ENCODE peak calls at places on chromosomes 11 and 22, in seven cellular contexts. B, F, W, M, S, N and E are unnamed samples.

GRCh38 chr22:48591286-48592065 is 1236.2 kb downstream of the BRD1 start:
- DNase-seq in B (no peak), F (no peak), W (no peak), M (no peak), S (no peak), N (no peak), E (no peak)

GRCh38 chr11:72647882-72648281 is 26.3 kb downstream of the PDE2A start:
- DNase-seq in B (no peak), F (no peak), W (no peak), M (no peak), S (no peak), N (no peak), E (no peak)

GRCh38 chr11:110565344-110565684 is 135.6 kb downstream of the FDX1 start:
- DNase-seq in B (peak; percentile 16), F (no peak), W (no peak), M (no peak), S (no peak), N (no peak), E (no peak)

GRCh38 chr11:9150501-9150900 is 59.1 kb upstream of the SCUBE2 start:
- DNase-seq in B (no peak), F (no peak), W (no peak), M (no peak), S (no peak), N (no peak), E (no peak)

GRCh38 chr11:72189448-72190250 is 2.3 kb upstream of the FOLR1 start:
- DNase-seq in B (no peak), F (no peak), W (no peak), M (no peak), S (no peak), N (no peak), E (no peak)

GRCh38 chr11:117520201-117520600 is 192.5 kb downstream of the CEP164 start:
- DNase-seq in B (no peak), F (no peak), W (no peak), M (no peak), S (no peak), N (no peak), E (no peak)

GRCh38 chr11:76620471-76620870 is 50.1 kb downstream of the LRRC32 start:
- DNase-seq in B (no peak), F (no peak), W (no peak), M (no peak), S (peak; percentile 23), N (no peak), E (no peak)

GRCh38 chr11:44171518-44171917 is 76.0 kb downstream of the EXT2 start:
- DNase-seq in B (no peak), F (no peak), W (no peak), M (no peak), S (no peak), N (no peak), E (no peak)

GRCh38 chr11:95267814-95268213 is 36.8 kb upstream of the SESN3 start:
- DNase-seq in B (no peak), F (no peak), W (no peak), M (no peak), S (no peak), N (no peak), E (no peak)

GRCh38 chr11:111362887-111363411 is 16.1 kb downstream of the POU2AF1 start:
- DNase-seq in B (no peak), F (no peak), W (no peak), M (peak; percentile 45), S (no peak), N (peak; percentile 93), E (no peak)

GRCh38 chr11:197741-198235 is 4.9 kb downstream of the SCGB1C1 start:
- DNase-seq in B (no peak), F (no peak), W (peak; percentile 58), M (no peak), S (peak; percentile 70), N (peak; percentile 17), E (no peak)

GRCh38 chr22:48886604-48887393 is 940.9 kb downstream of the BRD1 start:
- DNase-seq in B (no peak), F (no peak), W (peak; percentile 64), M (no peak), S (peak; percentile 76), N (no peak), E (no peak)

GRCh38 chr11:116773203-116774112 is 671 bp upstream of the BUD13 start:
- DNase-seq in B (no peak), F (no peak), W (no peak), M (no peak), S (no peak), N (no peak), E (no peak)

GRCh38 chr22:44807915-44808690 is 55.7 kb downstream of the ARHGAP8 start:
- DNase-seq in B (no peak), F (peak; percentile 69), W (no peak), M (no peak), S (no peak), N (no peak), E (no peak)

GRCh38 chr11:134667175-134667500 is 255.1 kb upstream of the B3GAT1 start:
- DNase-seq in B (no peak), F (no peak), W (no peak), M (no peak), S (no peak), N (no peak), E (no peak)

GRCh38 chr11:14183973-14184372 is 175.0 kb downstream of the RRAS2 start:
- DNase-seq in B (no peak), F (no peak), W (no peak), M (no peak), S (no peak), N (no peak), E (no peak)

GRCh38 chr11:74008373-74009229 is at the start of gene UCP3:
- DNase-seq in B (no peak), F (no peak), W (peak; percentile 59), M (no peak), S (no peak), N (no peak), E (no peak)

GRCh38 chr11:37199082-37199481 is 601.0 kb upstream of the RAG2 start:
- DNase-seq in B (no peak), F (no peak), W (no peak), M (no peak), S (no peak), N (no peak), E (no peak)

GRCh38 chr11:121810291-121810690 is 305.7 kb downstream of the BLID start:
- DNase-seq in B (no peak), F (no peak), W (no peak), M (no peak), S (no peak), N (no peak), E (no peak)

GRCh38 chr11:119424775-119425174 is 1.8 kb upstream of the THY1 start:
- DNase-seq in B (no peak), F (no peak), W (no peak), M (no peak), S (no peak), N (no peak), E (no peak)

GRCh38 chr22:40237788-40238424 is 60.2 kb downstream of the TNRC6B start:
- DNase-seq in B (no peak), F (no peak), W (no peak), M (no peak), S (no peak), N (no peak), E (no peak)

DNA sequence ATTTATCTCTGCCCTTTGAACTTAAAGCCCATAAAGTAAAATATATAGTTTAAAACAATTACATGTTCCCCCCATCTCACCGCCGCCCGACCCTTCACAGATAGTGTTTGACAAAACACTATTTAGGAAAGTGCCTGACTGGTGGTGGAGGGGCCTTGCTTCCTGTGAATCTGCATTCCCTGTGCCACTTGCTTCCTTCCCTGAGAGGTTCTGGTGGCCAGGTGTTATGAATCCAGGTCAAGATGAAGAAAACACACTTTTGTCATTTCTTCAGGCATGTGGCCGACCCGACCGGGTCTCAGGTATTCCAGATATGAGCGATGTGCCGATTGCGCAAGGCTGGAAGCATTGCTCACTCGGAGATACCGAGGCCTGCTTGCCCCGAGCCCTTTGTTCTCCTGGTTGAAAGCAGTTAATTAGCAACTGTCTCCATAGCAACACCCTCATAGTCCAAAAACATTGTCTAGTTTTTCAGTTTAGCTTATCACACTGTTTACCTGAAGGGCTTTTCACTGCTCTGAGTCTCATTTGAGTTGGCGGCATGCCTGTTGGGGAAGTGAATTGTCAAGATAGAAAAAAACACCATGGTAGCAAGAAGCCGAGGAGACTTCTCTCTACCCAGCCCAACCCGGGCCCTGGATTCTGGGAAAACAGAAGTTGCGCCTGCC is 128.3 kb downstream of the TEAD1 start:
- DNase-seq in B (peak; percentile 97), F (peak; percentile 34), W (no peak), M (peak; percentile 84), S (no peak), N (peak; percentile 92), E (no peak)
- TF ChIP-seq POLR2AphosphoS5 in B (peak; percentile 58), F (no peak), W (no peak), M (no peak), S (no peak), N (peak; percentile 74), E (no peak)

GRCh38 chr22:37635157-37635556 is 4.3 kb upstream of the SH3BP1 start:
- DNase-seq in B (no peak), F (no peak), W (peak; percentile 73), M (no peak), S (no peak), N (no peak), E (no peak)

GRCh38 chr22:37636186-37636948 is 3.1 kb upstream of the SH3BP1 start:
- DNase-seq in B (no peak), F (no peak), W (peak; percentile 85), M (peak; percentile 51), S (no peak), N (peak; percentile 31), E (no peak)

GRCh38 chr22:37633693-37634504 is 5.6 kb upstream of the SH3BP1 start:
- DNase-seq in B (no peak), F (peak; percentile 78), W (peak; percentile 96), M (peak; percentile 84), S (peak; percentile 92), N (peak; percentile 86), E (no peak)

GRCh38 chr22:37633082-37633692 is 6.3 kb upstream of the SH3BP1 start:
- DNase-seq in B (no peak), F (no peak), W (peak; percentile 88), M (peak; percentile 54), S (no peak), N (no peak), E (no peak)

DNA sequence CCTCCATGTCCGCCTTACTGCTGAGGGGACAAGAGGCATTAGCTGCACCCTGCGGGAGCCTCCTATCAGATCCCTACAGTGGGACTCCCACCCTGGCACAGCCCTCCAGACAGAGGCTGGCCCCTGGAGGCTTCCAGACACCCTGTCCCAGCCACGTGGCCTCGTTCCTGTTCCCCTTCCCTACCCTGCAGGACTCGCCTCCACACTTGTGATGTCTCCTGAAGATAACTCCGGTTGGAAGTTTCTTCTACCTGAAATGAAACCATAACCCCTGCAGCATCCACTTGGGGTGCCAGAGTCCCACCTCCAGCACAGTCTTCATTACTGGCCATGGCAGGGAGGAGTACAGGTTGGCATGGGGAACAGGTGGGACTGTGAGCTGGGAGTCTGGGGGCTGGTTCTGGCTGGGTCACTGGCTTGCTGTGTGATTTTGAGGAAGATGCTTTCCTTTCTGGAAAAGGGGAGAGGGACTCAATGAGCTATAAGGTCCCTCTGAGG is 4.9 kb upstream of the SH3BP1 start:
- DNase-seq in B (no peak), F (no peak), W (peak; percentile 82), M (no peak), S (no peak), N (no peak), E (no peak)
- H3K4me1 ChIP-seq in B (peaks cover 23% of the 10 kb centered on the region), F (peaks cover 40% of the 10 kb centered on the region), W (peaks cover 89% of the 10 kb centered on the region), M (peaks cover 69% of the 10 kb centered on the region), S (peaks cover 54% of the 10 kb centered on the region), N (peaks cover 46% of the 10 kb centered on the region), E (peaks cover 60% of the 10 kb centered on the region)

GRCh38 chr11:122963981-122964380 is 17.7 kb downstream of the BSX start:
- DNase-seq in B (no peak), F (no peak), W (no peak), M (no peak), S (no peak), N (no peak), E (no peak)
- H3K4me3 ChIP-seq in B (no peak overlapping the region), F (no peak overlapping the region), W (no peak overlapping the region), M (no peak overlapping the region), S (no peak overlapping the region), N (no peak overlapping the region), E (no peak overlapping the region)

GRCh38 chr11:65865550-65866172 is 5.4 kb downstream of the MUS81 start:
- DNase-seq in B (no peak), F (no peak), W (no peak), M (no peak), S (no peak), N (no peak), E (no peak)
- TF ChIP-seq POLR2AphosphoS5 in B (no peak), F (no peak), W (no peak), M (no peak), S (no peak), N (no peak), E (no peak)